ENCODE peak calls at places on chromosomes 7 and 10, in five cellular contexts. X is A172, M is A549, O is activated T-cell treated with anti-CD3 and anti-CD28 coated beads for 1 hour, U is lower lobe of right lung. J is an unnamed sample.
A peak's percentile ranks its signal among the peaks of the same experiment; 100 is the strongest.

GRCh38 chr7:157797361-157797760 is 460.6 kb downstream of the DNAJB6 start:
- DNase-seq in X (no peak), M (no peak), O (no peak), U (peak; percentile 38), J (no peak)

GRCh38 chr7:7566651-7567611 is at the start of gene MIOS:
- DNase-seq in X (peak; percentile 75), M (peak; percentile 90), O (peak; percentile 74), U (peak; percentile 93), J (peak; percentile 42)

GRCh38 chr10:132300582-132300981 is 7.2 kb downstream of the STK32C start:
- DNase-seq in X (no peak), M (no peak), O (no peak), U (no peak), J (no peak)

GRCh38 chr10:13707156-13707881 is 120.6 kb downstream of the PRPF18 start:
- DNase-seq in X (peak; percentile 93), M (peak; percentile 61), O (no peak), U (peak; percentile 58), J (no peak)

GRCh38 chr7:92489634-92490033 is 11.9 kb upstream of the ERVW-1 start:
- DNase-seq in X (no peak), M (no peak), O (no peak), U (no peak), J (no peak)

GRCh38 chr7:139095194-139095659 is 14.3 kb downstream of the ZC3HAV1 start:
- DNase-seq in X (no peak), M (no peak), O (peak; percentile 52), U (no peak), J (peak; percentile 98)

GRCh38 chr7:92313055-92313454 is 67.3 kb downstream of the ANKIB1 start:
- DNase-seq in X (no peak), M (no peak), O (no peak), U (no peak), J (no peak)

GRCh38 chr7:22610871-22611757 is 111.1 kb upstream of the STEAP1B start:
- DNase-seq in X (no peak), M (no peak), O (no peak), U (no peak), J (no peak)

GRCh38 chr7:12436896-12437535 is 33.4 kb upstream of the VWDE start:
- DNase-seq in X (peak; percentile 54), M (peak; percentile 20), O (no peak), U (no peak), J (no peak)

GRCh38 chr10:128472196-128472595 is 346.0 kb upstream of the MKI67 start:
- DNase-seq in X (no peak), M (no peak), O (no peak), U (no peak), J (no peak)

GRCh38 chr10:123561145-123561448 is 105.1 kb upstream of the GPR26 start:
- DNase-seq in X (no peak), M (no peak), O (no peak), U (no peak), J (no peak)

GRCh38 chr7:159006610-159007130 is 138.0 kb downstream of the VIPR2 start:
- DNase-seq in X (no peak), M (no peak), O (no peak), U (no peak), J (no peak)

GRCh38 chr10:104844073-104844472 is 203.0 kb downstream of the SORCS3 start:
- DNase-seq in X (no peak), M (no peak), O (no peak), U (no peak), J (no peak)

GRCh38 chr10:72257051-72257892 is 16.5 kb upstream of the DDIT4 start:
- DNase-seq in X (no peak), M (peak; percentile 43), O (no peak), U (no peak), J (no peak)

GRCh38 chr10:91909178-91909677 is at the start of gene FGFBP3:
- DNase-seq in X (peak; percentile 35), M (peak; percentile 65), O (peak; percentile 17), U (no peak), J (peak; percentile 69)

GRCh38 chr7:30093351-30094019 is 41.3 kb upstream of the MTURN start:
- DNase-seq in X (no peak), M (no peak), O (no peak), U (no peak), J (no peak)

GRCh38 chr10:124798364-124798763 is 3.3 kb upstream of the ABRAXAS2 start:
- DNase-seq in X (no peak), M (no peak), O (no peak), U (no peak), J (no peak)

GRCh38 chr7:53422291-53422690 is 386.9 kb downstream of the POM121L12 start:
- DNase-seq in X (no peak), M (no peak), O (no peak), U (no peak), J (no peak)

GRCh38 chr10:67076175-67076574 is 150.3 kb downstream of the LRRTM3 start:
- DNase-seq in X (no peak), M (no peak), O (no peak), U (no peak), J (no peak)

GRCh38 chr10:46514431-46514861 is 42.0 kb downstream of the GPRIN2 start:
- DNase-seq in X (no peak), M (no peak), O (no peak), U (peak; percentile 34), J (no peak)

GRCh38 chr7:20218261-20218660 is 1.1 kb upstream of the MACC1 start:
- DNase-seq in X (peak; percentile 15), M (no peak), O (no peak), U (no peak), J (no peak)

GRCh38 chr7:151109094-151110048 is 23.1 kb downstream of the AGAP3 start:
- DNase-seq in X (no peak), M (no peak), O (no peak), U (peak; percentile 56), J (no peak)

GRCh38 chr10:81874878-81875679 is at the start of gene NRG3:
- DNase-seq in X (no peak), M (no peak), O (no peak), U (no peak), J (no peak)

GRCh38 chr10:108631332-108631731 is 1292.0 kb downstream of the XPNPEP1 start:
- DNase-seq in X (no peak), M (no peak), O (no peak), U (no peak), J (no peak)

GRCh38 chr10:88386878-88387773 is 196.0 kb downstream of the RNLS start:
- DNase-seq in X (peak; percentile 83), M (peak; percentile 73), O (no peak), U (no peak), J (peak; percentile 99)

GRCh38 chr10:623039-623438 is 66.4 kb downstream of the DIP2C start:
- DNase-seq in X (no peak), M (no peak), O (no peak), U (peak; percentile 42), J (no peak)

GRCh38 chr10:125933693-125934092 is 37.3 kb downstream of the FANK1 start:
- DNase-seq in X (no peak), M (no peak), O (no peak), U (no peak), J (no peak)

GRCh38 chr7:28528899-28529298 is 116.6 kb downstream of the CREB5 start:
- DNase-seq in X (no peak), M (no peak), O (no peak), U (no peak), J (no peak)

GRCh38 chr7:24440851-24441250 is 132.4 kb upstream of the PALS2 start:
- DNase-seq in X (no peak), M (no peak), O (no peak), U (no peak), J (no peak)

GRCh38 chr7:37899712-37900247 is 16.8 kb downstream of the SFRP4 start:
- DNase-seq in X (no peak), M (peak; percentile 63), O (no peak), U (no peak), J (no peak)

GRCh38 chr7:121398246-121398645 is 2.1 kb upstream of the FAM3C start:
- DNase-seq in X (no peak), M (peak; percentile 59), O (no peak), U (no peak), J (no peak)

GRCh38 chr7:150937848-150938561 is 40.1 kb downstream of the KCNH2 start:
- DNase-seq in X (peak; percentile 78), M (no peak), O (peak; percentile 13), U (peak; percentile 41), J (peak; percentile 74)

GRCh38 chr10:95445837-95446347 is 115.3 kb downstream of the SORBS1 start:
- DNase-seq in X (peak; percentile 81), M (peak; percentile 81), O (no peak), U (peak; percentile 53), J (peak; percentile 63)

GRCh38 chr7:149304006-149304405 is 42.0 kb downstream of the ZNF783 start:
- DNase-seq in X (no peak), M (no peak), O (no peak), U (no peak), J (no peak)

GRCh38 chr7:362416-363096 is 72.6 kb downstream of the FOXL3 start:
- DNase-seq in X (no peak), M (no peak), O (peak; percentile 45), U (peak; percentile 52), J (peak; percentile 76)

J was measured in Jurkat, Clone E6-1.